ENCODE peak calls at places on chromosomes 13 and 19, in nine cellular contexts. One of them, this sample, is unnamed.
A peak's percentile ranks its signal among the peaks of the same experiment; 100 is the strongest.

GRCh38 chr13:61727714-61728275 is 312.1 kb upstream of the PCDH20 start:
- DNase-seq in AG09309: no peak
- DNase-seq in endodermal cell: no peak
- DNase-seq in effector memory CD4-positive, alpha-beta T cell: no peak
- DNase-seq in AG10803: peak; percentile 37
- DNase-seq in psoas muscle: no peak
- DNase-seq in bronchial epithelial cell: peak; percentile 91
- DNase-seq in GM12864: no peak
- DNase-seq in neuronal stem cell: no peak
- DNase-seq in this sample: peak; percentile 12

GRCh38 chr13:29106651-29107050 is 286.5 kb downstream of the MTUS2 start:
- DNase-seq in AG09309: no peak
- DNase-seq in endodermal cell: no peak
- DNase-seq in effector memory CD4-positive, alpha-beta T cell: no peak
- DNase-seq in AG10803: peak; percentile 7
- DNase-seq in psoas muscle: no peak
- DNase-seq in bronchial epithelial cell: no peak
- DNase-seq in GM12864: no peak
- DNase-seq in neuronal stem cell: no peak
- DNase-seq in this sample: no peak

GRCh38 chr13:98325724-98326123 is 148.7 kb upstream of the RNF113B start:
- DNase-seq in AG09309: no peak
- DNase-seq in endodermal cell: no peak
- DNase-seq in effector memory CD4-positive, alpha-beta T cell: no peak
- DNase-seq in AG10803: no peak
- DNase-seq in psoas muscle: no peak
- DNase-seq in bronchial epithelial cell: no peak
- DNase-seq in GM12864: no peak
- DNase-seq in neuronal stem cell: no peak
- DNase-seq in this sample: no peak

GRCh38 chr13:98265669-98266551 is 88.8 kb upstream of the RNF113B start:
- DNase-seq in AG09309: no peak
- DNase-seq in endodermal cell: peak; percentile 32
- DNase-seq in effector memory CD4-positive, alpha-beta T cell: no peak
- DNase-seq in AG10803: peak; percentile 45
- DNase-seq in psoas muscle: no peak
- DNase-seq in bronchial epithelial cell: no peak
- DNase-seq in GM12864: no peak
- DNase-seq in neuronal stem cell: no peak
- DNase-seq in this sample: no peak

GRCh38 chr19:52248256-52248655 is 21.1 kb upstream of the ZNF766 start:
- DNase-seq in AG09309: peak; percentile 13
- DNase-seq in endodermal cell: peak; percentile 78
- DNase-seq in effector memory CD4-positive, alpha-beta T cell: peak; percentile 17
- DNase-seq in AG10803: peak; percentile 44
- DNase-seq in psoas muscle: peak; percentile 43
- DNase-seq in bronchial epithelial cell: no peak
- DNase-seq in GM12864: no peak
- DNase-seq in neuronal stem cell: no peak
- DNase-seq in this sample: no peak

GRCh38 chr19:8702350-8702749 is 3.8 kb upstream of the ACTL9 start:
- DNase-seq in AG09309: no peak
- DNase-seq in endodermal cell: no peak
- DNase-seq in effector memory CD4-positive, alpha-beta T cell: peak; percentile 17
- DNase-seq in AG10803: no peak
- DNase-seq in psoas muscle: no peak
- DNase-seq in bronchial epithelial cell: no peak
- DNase-seq in GM12864: no peak
- DNase-seq in neuronal stem cell: no peak
- DNase-seq in this sample: no peak

GRCh38 chr13:59398127-59398526 is 765.6 kb downstream of the DIAPH3 start:
- DNase-seq in AG09309: no peak
- DNase-seq in endodermal cell: no peak
- DNase-seq in effector memory CD4-positive, alpha-beta T cell: no peak
- DNase-seq in AG10803: no peak
- DNase-seq in psoas muscle: no peak
- DNase-seq in bronchial epithelial cell: no peak
- DNase-seq in GM12864: no peak
- DNase-seq in neuronal stem cell: no peak
- DNase-seq in this sample: no peak

GRCh38 chr19:56949651-56950050 is 109.1 kb upstream of the PEG3 start:
- DNase-seq in AG09309: no peak
- DNase-seq in endodermal cell: no peak
- DNase-seq in effector memory CD4-positive, alpha-beta T cell: no peak
- DNase-seq in AG10803: no peak
- DNase-seq in psoas muscle: no peak
- DNase-seq in bronchial epithelial cell: no peak
- DNase-seq in GM12864: no peak
- DNase-seq in neuronal stem cell: no peak
- DNase-seq in this sample: no peak

DNA sequence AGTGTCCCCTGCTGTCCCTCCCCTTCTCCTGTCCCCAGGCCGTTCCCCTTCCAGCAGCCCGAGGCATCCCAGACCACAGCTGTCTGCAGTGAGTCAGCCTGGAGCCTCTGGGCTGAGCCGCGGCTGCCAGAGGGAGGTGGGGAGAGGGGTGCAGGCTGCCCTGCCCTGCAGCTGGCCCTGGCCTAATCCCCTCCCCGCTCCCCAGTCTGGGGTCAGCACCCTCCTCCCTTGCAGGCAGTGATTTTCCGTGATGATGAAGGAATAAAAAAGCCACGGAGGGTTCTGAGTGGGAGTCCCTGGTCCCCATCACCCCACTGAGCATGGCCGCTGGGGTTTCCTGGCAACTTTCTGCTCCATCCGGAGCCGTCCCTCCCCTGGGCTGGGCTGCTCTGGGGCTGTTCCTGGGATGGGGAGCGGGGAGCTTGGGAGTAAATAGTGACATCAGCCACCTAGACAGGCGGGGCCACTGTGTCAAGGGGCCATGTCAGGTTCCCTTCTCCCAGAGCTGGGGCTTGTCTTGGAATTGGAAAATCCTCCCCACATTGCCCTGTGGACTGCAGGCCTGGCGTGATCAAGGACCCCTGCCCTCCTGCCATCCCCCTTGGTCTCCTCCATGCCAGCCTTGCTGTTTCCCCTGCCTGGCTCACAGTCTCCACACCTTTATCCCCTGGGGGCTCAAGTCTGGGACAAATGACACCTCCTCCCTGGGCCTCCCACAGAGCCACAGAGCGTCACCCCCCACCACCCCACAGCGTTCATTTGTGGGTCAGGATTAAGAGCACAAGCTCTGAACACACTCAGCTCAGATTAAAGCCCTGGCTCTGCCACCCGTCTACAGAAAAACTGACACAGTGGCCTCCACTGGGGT is 16.7 kb downstream of the SPC24 start:
- DNase-seq in AG09309: peak; percentile 45
- DNase-seq in endodermal cell: peak; percentile 88
- DNase-seq in effector memory CD4-positive, alpha-beta T cell: no peak
- DNase-seq in AG10803: peak; percentile 83
- DNase-seq in psoas muscle: peak; percentile 87
- DNase-seq in bronchial epithelial cell: peak; percentile 56
- DNase-seq in GM12864: no peak
- DNase-seq in neuronal stem cell: peak; percentile 57
- DNase-seq in this sample: no peak
- H3K4me3 ChIP-seq in AG09309: peak overlapping the region; percentile 29
- H3K4me3 ChIP-seq in endodermal cell: no peak overlapping the region
- H3K4me3 ChIP-seq in effector memory CD4-positive, alpha-beta T cell: no peak overlapping the region
- H3K4me3 ChIP-seq in AG10803: peak overlapping the region; percentile 46
- H3K4me3 ChIP-seq in psoas muscle: peak overlapping the region; percentile 45
- H3K4me3 ChIP-seq in bronchial epithelial cell: no peak overlapping the region
- H3K4me3 ChIP-seq in GM12864: no peak overlapping the region
- H3K4me3 ChIP-seq in neuronal stem cell: no peak overlapping the region
- H3K4me3 ChIP-seq in this sample: peak overlapping the region; percentile 16

DNA sequence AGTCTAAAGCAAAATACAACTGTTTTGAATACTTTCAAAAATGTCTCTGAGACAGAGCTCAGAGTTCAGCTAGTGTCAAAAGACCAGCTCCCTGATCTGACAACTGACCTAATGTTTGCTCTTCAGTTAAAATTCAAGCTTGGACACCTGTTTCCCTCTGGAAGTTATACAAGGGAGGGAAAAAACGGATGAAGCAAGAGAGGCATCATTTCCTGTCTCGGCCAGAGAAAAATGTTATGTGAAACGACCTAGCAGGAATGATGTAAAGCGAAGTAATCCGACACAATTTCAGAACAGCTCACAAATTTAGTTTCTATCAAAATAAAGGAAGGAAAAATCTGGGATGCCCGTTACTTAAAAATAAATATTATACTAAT is 59.4 kb downstream of the ZAR1L start:
- DNase-seq in AG09309: no peak
- DNase-seq in endodermal cell: no peak
- DNase-seq in effector memory CD4-positive, alpha-beta T cell: no peak
- DNase-seq in AG10803: no peak
- DNase-seq in psoas muscle: no peak
- DNase-seq in bronchial epithelial cell: no peak
- DNase-seq in GM12864: no peak
- DNase-seq in neuronal stem cell: no peak
- DNase-seq in this sample: no peak
- H3K4me3 ChIP-seq in AG09309: no peak overlapping the region
- H3K4me3 ChIP-seq in endodermal cell: no peak overlapping the region
- H3K4me3 ChIP-seq in effector memory CD4-positive, alpha-beta T cell: no peak overlapping the region
- H3K4me3 ChIP-seq in AG10803: no peak overlapping the region
- H3K4me3 ChIP-seq in psoas muscle: peak overlapping the region; percentile 58
- H3K4me3 ChIP-seq in bronchial epithelial cell: no peak overlapping the region
- H3K4me3 ChIP-seq in GM12864: no peak overlapping the region
- H3K4me3 ChIP-seq in neuronal stem cell: no peak overlapping the region
- H3K4me3 ChIP-seq in this sample: no peak overlapping the region

GRCh38 chr19:36417752-36418286 is 625 bp downstream of the ZFP82 start:
- DNase-seq in AG09309: no peak
- DNase-seq in endodermal cell: peak; percentile 71
- DNase-seq in effector memory CD4-positive, alpha-beta T cell: no peak
- DNase-seq in AG10803: no peak
- DNase-seq in psoas muscle: no peak
- DNase-seq in bronchial epithelial cell: no peak
- DNase-seq in GM12864: no peak
- DNase-seq in neuronal stem cell: no peak
- DNase-seq in this sample: no peak

GRCh38 chr19:36418287-36419001 is at the start of gene ZFP82:
- DNase-seq in AG09309: peak; percentile 32
- DNase-seq in endodermal cell: peak; percentile 95
- DNase-seq in effector memory CD4-positive, alpha-beta T cell: peak; percentile 43
- DNase-seq in AG10803: peak; percentile 79
- DNase-seq in psoas muscle: peak; percentile 85
- DNase-seq in bronchial epithelial cell: peak; percentile 37
- DNase-seq in GM12864: peak; percentile 69
- DNase-seq in neuronal stem cell: peak; percentile 83
- DNase-seq in this sample: no peak

GRCh38 chr19:36423925-36424324 is 5.5 kb upstream of the ZFP82 start:
- DNase-seq in AG09309: no peak
- DNase-seq in endodermal cell: no peak
- DNase-seq in effector memory CD4-positive, alpha-beta T cell: no peak
- DNase-seq in AG10803: no peak
- DNase-seq in psoas muscle: no peak
- DNase-seq in bronchial epithelial cell: no peak
- DNase-seq in GM12864: no peak
- DNase-seq in neuronal stem cell: no peak
- DNase-seq in this sample: no peak

GRCh38 chr19:36421749-36422481 is 3.5 kb upstream of the ZFP82 start:
- DNase-seq in AG09309: no peak
- DNase-seq in endodermal cell: no peak
- DNase-seq in effector memory CD4-positive, alpha-beta T cell: no peak
- DNase-seq in AG10803: no peak
- DNase-seq in psoas muscle: no peak
- DNase-seq in bronchial epithelial cell: no peak
- DNase-seq in GM12864: no peak
- DNase-seq in neuronal stem cell: no peak
- DNase-seq in this sample: no peak

DNA sequence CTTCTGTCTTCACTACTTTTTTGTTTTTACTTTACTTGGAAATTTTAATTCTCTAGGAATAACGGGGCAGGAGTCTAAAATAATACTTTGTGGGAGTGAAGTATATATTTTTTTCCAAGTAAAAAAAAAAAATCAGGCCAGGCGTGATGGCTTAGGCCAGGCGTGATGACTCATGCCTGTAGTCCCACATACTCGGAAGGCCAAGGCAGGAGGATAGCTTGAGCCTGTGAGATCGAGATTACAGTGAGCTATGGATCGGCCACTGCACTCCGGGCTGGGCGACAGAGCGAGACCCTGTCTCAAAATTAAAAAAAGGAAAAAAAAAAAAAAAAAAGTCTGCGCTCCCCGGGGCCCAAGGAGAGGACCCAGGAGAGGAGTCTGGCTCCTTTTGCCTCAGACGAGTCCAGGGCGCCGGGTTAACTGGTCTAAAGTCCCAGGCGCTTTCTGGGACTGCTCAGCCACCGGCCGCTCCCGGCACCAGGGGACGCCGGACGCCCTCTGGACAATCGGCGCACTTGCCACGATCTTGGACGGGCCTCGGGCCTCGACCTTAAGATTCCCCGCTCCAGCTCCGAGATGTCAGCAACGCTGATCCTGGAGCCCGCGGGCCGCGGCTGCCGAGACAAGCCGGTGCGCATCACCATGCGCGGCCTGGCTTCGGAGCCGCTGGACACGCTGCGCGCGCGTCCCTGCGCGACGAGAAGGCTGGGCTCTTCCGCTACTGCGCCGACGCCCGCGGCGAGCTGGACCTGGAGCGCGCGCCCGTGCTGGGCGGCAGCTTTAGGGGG is 2.7 kb upstream of the ZFP82 start:
- DNase-seq in AG09309: no peak
- DNase-seq in endodermal cell: no peak
- DNase-seq in effector memory CD4-positive, alpha-beta T cell: no peak
- DNase-seq in AG10803: peak; percentile 40
- DNase-seq in psoas muscle: peak; percentile 18
- DNase-seq in bronchial epithelial cell: no peak
- DNase-seq in GM12864: no peak
- DNase-seq in neuronal stem cell: peak; percentile 14
- DNase-seq in this sample: no peak
- H3K4me3 ChIP-seq in AG09309: peak overlapping the region; percentile 50
- H3K4me3 ChIP-seq in endodermal cell: no peak overlapping the region
- H3K4me3 ChIP-seq in effector memory CD4-positive, alpha-beta T cell: peak overlapping the region; percentile 4
- H3K4me3 ChIP-seq in AG10803: peak overlapping the region; percentile 51
- H3K4me3 ChIP-seq in psoas muscle: peak overlapping the region; percentile 60
- H3K4me3 ChIP-seq in bronchial epithelial cell: peak overlapping the region; percentile 10
- H3K4me3 ChIP-seq in GM12864: no peak overlapping the region
- H3K4me3 ChIP-seq in neuronal stem cell: peak overlapping the region; percentile 75
- H3K4me3 ChIP-seq in this sample: no peak overlapping the region

GRCh38 chr19:18338471-18339001 is 1.9 kb upstream of the PGPEP1 start:
- DNase-seq in AG09309: no peak
- DNase-seq in endodermal cell: no peak
- DNase-seq in effector memory CD4-positive, alpha-beta T cell: no peak
- DNase-seq in AG10803: no peak
- DNase-seq in psoas muscle: no peak
- DNase-seq in bronchial epithelial cell: no peak
- DNase-seq in GM12864: no peak
- DNase-seq in neuronal stem cell: no peak
- DNase-seq in this sample: no peak

GRCh38 chr19:18340237-18340989 is at the start of gene PGPEP1:
- DNase-seq in AG09309: no peak
- DNase-seq in endodermal cell: peak; percentile 92
- DNase-seq in effector memory CD4-positive, alpha-beta T cell: peak; percentile 17
- DNase-seq in AG10803: peak; percentile 43
- DNase-seq in psoas muscle: peak; percentile 77
- DNase-seq in bronchial epithelial cell: no peak
- DNase-seq in GM12864: no peak
- DNase-seq in neuronal stem cell: peak; percentile 56
- DNase-seq in this sample: no peak

GRCh38 chr19:18340990-18341868 is 831 bp downstream of the PGPEP1 start:
- DNase-seq in AG09309: no peak
- DNase-seq in endodermal cell: peak; percentile 75
- DNase-seq in effector memory CD4-positive, alpha-beta T cell: peak; percentile 39
- DNase-seq in AG10803: peak; percentile 52
- DNase-seq in psoas muscle: peak; percentile 69
- DNase-seq in bronchial epithelial cell: no peak
- DNase-seq in GM12864: no peak
- DNase-seq in neuronal stem cell: no peak
- DNase-seq in this sample: no peak

GRCh38 chr19:18342090-18342632 is 1.8 kb downstream of the PGPEP1 start:
- DNase-seq in AG09309: no peak
- DNase-seq in endodermal cell: no peak
- DNase-seq in effector memory CD4-positive, alpha-beta T cell: no peak
- DNase-seq in AG10803: no peak
- DNase-seq in psoas muscle: no peak
- DNase-seq in bronchial epithelial cell: no peak
- DNase-seq in GM12864: no peak
- DNase-seq in neuronal stem cell: no peak
- DNase-seq in this sample: no peak

DNA sequence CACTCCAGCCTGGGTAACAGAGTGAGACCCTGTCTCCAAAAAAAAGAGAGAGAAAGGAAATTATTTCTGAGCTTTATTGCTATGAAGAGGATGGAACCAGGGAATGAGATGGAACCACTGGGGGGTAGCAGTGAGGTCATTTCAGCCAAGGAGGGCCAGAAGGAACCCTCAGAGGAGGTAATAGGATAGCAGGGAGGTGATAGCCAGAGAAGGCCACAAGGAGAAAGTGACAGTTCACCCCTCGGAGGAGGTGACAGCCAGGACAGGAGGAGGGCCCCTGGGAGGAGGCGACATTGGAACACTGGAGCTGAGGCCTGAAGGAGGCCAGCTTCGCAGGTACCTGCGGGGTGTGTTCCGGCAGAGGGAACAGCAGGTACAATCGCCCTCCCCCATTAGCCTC is 695 bp upstream of the PGPEP1 start:
- DNase-seq in AG09309: no peak
- DNase-seq in endodermal cell: peak; percentile 89
- DNase-seq in effector memory CD4-positive, alpha-beta T cell: no peak
- DNase-seq in AG10803: no peak
- DNase-seq in psoas muscle: no peak
- DNase-seq in bronchial epithelial cell: no peak
- DNase-seq in GM12864: no peak
- DNase-seq in neuronal stem cell: no peak
- DNase-seq in this sample: no peak
- H3K4me3 ChIP-seq in AG09309: no peak overlapping the region
- H3K4me3 ChIP-seq in endodermal cell: peak overlapping the region; percentile 87
- H3K4me3 ChIP-seq in effector memory CD4-positive, alpha-beta T cell: peak overlapping the region; percentile 78
- H3K4me3 ChIP-seq in AG10803: peak overlapping the region; percentile 81
- H3K4me3 ChIP-seq in psoas muscle: peak overlapping the region; percentile 90
- H3K4me3 ChIP-seq in bronchial epithelial cell: no peak overlapping the region
- H3K4me3 ChIP-seq in GM12864: peak overlapping the region; percentile 81
- H3K4me3 ChIP-seq in neuronal stem cell: no peak overlapping the region
- H3K4me3 ChIP-seq in this sample: peak overlapping the region; percentile 75